ENCODE peak calls at places on chromosome X, in eight cellular contexts. C, J, O, A, W, L, R and D are unnamed samples.

GRCh38 chrX:124736553-124737240 is 390.3 kb downstream of the SH2D1A start:
- DNase-seq in O (no peak), J (no peak), A (no peak), R (no peak), C (no peak), W (peak), L (peak), D (no peak)

GRCh38 chrX:153794897-153795816 is 689 bp downstream of the SSR4 start:
- DNase-seq in A (no peak), W (peak), L (peak), J (peak), O (peak), C (no peak), R (no peak), D (no peak)

GRCh38 chrX:129933700-129934099 is 27.7 kb downstream of the UTP14A start:
- DNase-seq in R (no peak), C (no peak), O (no peak), W (no peak), L (no peak), A (no peak), J (no peak), D (no peak)

GRCh38 chrX:130296743-130297142 is 28.0 kb upstream of the ZNF280C start:
- DNase-seq in L (no peak), O (no peak), A (no peak), J (no peak), C (no peak), W (no peak), R (no peak), D (no peak)

GRCh38 chrX:56025872-56026571 is 206.1 kb upstream of the KLF8 start:
- DNase-seq in O (no peak), R (no peak), A (no peak), C (no peak), W (no peak), L (no peak), J (no peak), D (no peak)

GRCh38 chrX:9340619-9341304 is 124.1 kb upstream of the TBL1X start:
- DNase-seq in R (no peak), J (no peak), O (peak), A (no peak), W (peak), L (peak), C (no peak), D (peak)

GRCh38 chrX:9459349-9459748 is 5.5 kb upstream of the TBL1X start:
- DNase-seq in A (no peak), O (no peak), L (no peak), J (no peak), W (no peak), C (no peak), R (no peak), D (no peak)

GRCh38 chrX:39903343-39903742 is 194.4 kb downstream of the BCOR start:
- DNase-seq in J (no peak), A (no peak), O (peak), C (no peak), R (no peak), W (no peak), L (no peak), D (no peak)

GRCh38 chrX:14886252-14886651 is 13.0 kb downstream of the MOSPD2 start:
- DNase-seq in L (no peak), W (no peak), J (no peak), C (no peak), O (no peak), R (no peak), A (no peak), D (no peak)

GRCh38 chrX:48579259-48579658 is 5.0 kb downstream of the RBM3 start:
- DNase-seq in O (no peak), R (no peak), C (no peak), L (no peak), A (no peak), W (no peak), J (peak), D (no peak)

GRCh38 chrX:10649286-10649685 is 28.9 kb upstream of the MID1 start:
- DNase-seq in L (no peak), A (no peak), J (no peak), O (no peak), C (no peak), W (no peak), R (no peak), D (no peak)

GRCh38 chrX:68332156-68332823 is 101.0 kb downstream of the OPHN1 start:
- DNase-seq in J (no peak), L (no peak), W (no peak), R (no peak), O (peak), A (no peak), C (no peak), D (no peak)

GRCh38 chrX:40145670-40146470 is 48.1 kb upstream of the BCOR start:
- DNase-seq in C (no peak), L (no peak), J (no peak), W (no peak), A (no peak), R (no peak), O (no peak), D (no peak)

GRCh38 chrX:16826207-16826606 is 39.9 kb downstream of the TXLNG start:
- DNase-seq in C (peak), R (peak), J (peak), L (no peak), W (no peak), O (peak), A (no peak), D (no peak)

GRCh38 chrX:79259073-79259689 is 108.0 kb downstream of the ITM2A start:
- DNase-seq in O (no peak), A (no peak), R (no peak), C (no peak), W (peak), L (peak), J (no peak), D (no peak)

GRCh38 chrX:48997865-48998264 is 4.2 kb downstream of the GRIPAP1 start:
- DNase-seq in W (no peak), J (no peak), L (no peak), R (no peak), A (no peak), C (no peak), O (no peak), D (no peak)

GRCh38 chrX:150362599-150363481 is at the start of gene MAMLD1:
- DNase-seq in O (peak), A (peak), R (no peak), W (peak), J (peak), C (peak), L (peak), D (peak)

GRCh38 chrX:38175140-38175539 is 45.5 kb downstream of the SRPX start:
- DNase-seq in R (peak), W (peak), O (peak), L (no peak), J (peak), C (no peak), A (no peak), D (no peak)